ENCODE peak calls at places on chromosomes 12 and 14, in four cellular contexts. V, H, X and C are unnamed samples.

GRCh38 chr14:91870001-91870400 is 2.7 kb upstream of the TC2N start:
- DNase-seq in V (peak; percentile 68), H (no peak), X (no peak), C (peak; percentile 63)

GRCh38 chr12:122394626-122395194 is 27.8 kb downstream of the CLIP1 start:
- DNase-seq in V (no peak), H (peak; percentile 43), X (no peak), C (no peak)

GRCh38 chr12:43637116-43637515 is 85.1 kb upstream of the ADAMTS20 start:
- DNase-seq in V (no peak), H (no peak), X (no peak), C (no peak)

GRCh38 chr14:80446356-80446755 is 235.1 kb upstream of the DIO2 start:
- DNase-seq in V (no peak), H (no peak), X (no peak), C (no peak)

GRCh38 chr14:71776463-71777359 is 155.5 kb upstream of the RGS6 start:
- DNase-seq in V (no peak), H (no peak), X (no peak), C (no peak)

GRCh38 chr12:54463034-54463433 is 10.4 kb downstream of the GTSF1 start:
- DNase-seq in V (no peak), H (peak; percentile 69), X (no peak), C (no peak)

GRCh38 chr14:53950031-53950793 is 6.4 kb downstream of the BMP4 start:
- DNase-seq in V (no peak), H (no peak), X (no peak), C (no peak)

GRCh38 chr14:77761205-77761931 is 412 bp upstream of the SNW1 start:
- DNase-seq in V (no peak), H (peak; percentile 63), X (peak; percentile 27), C (no peak)

GRCh38 chr12:122001379-122002209 is 20.1 kb upstream of the BCL7A start:
- DNase-seq in V (no peak), H (no peak), X (no peak), C (no peak)

GRCh38 chr14:77124345-77125274 is 17.0 kb downstream of the ZDHHC22 start:
- DNase-seq in V (peak; percentile 17), H (peak; percentile 18), X (no peak), C (peak; percentile 76)

GRCh38 chr14:101889366-101889765 is 75.0 kb upstream of the DYNC1H1 start:
- DNase-seq in V (no peak), H (no peak), X (no peak), C (no peak)

GRCh38 chr12:33427071-33427470 is 12.5 kb downstream of the SYT10 start:
- DNase-seq in V (no peak), H (no peak), X (no peak), C (no peak)

GRCh38 chr14:64089920-64090319 is 204.3 kb downstream of the ESR2 start:
- DNase-seq in V (no peak), H (no peak), X (no peak), C (no peak)

GRCh38 chr12:52181757-52182156 is 10.1 kb downstream of the KRT80 start:
- DNase-seq in V (no peak), H (no peak), X (peak; percentile 91), C (no peak)

GRCh38 chr12:131536337-131536736 is 174.6 kb upstream of the SFSWAP start:
- DNase-seq in V (peak; percentile 8), H (peak; percentile 17), X (no peak), C (no peak)

GRCh38 chr12:72318341-72318740 is 46.2 kb downstream of the TRHDE start:
- DNase-seq in V (no peak), H (no peak), X (no peak), C (no peak)

GRCh38 chr12:2395352-2395977 is 342.7 kb downstream of the CACNA1C start:
- DNase-seq in V (no peak), H (peak; percentile 15), X (peak; percentile 40), C (peak; percentile 12)

GRCh38 chr14:67420102-67420739 is 8.3 kb upstream of the PLEK2 start:
- DNase-seq in V (no peak), H (no peak), X (peak; percentile 47), C (peak; percentile 11)

GRCh38 chr14:56098021-56098420 is 20.2 kb upstream of the PELI2 start:
- DNase-seq in V (no peak), H (no peak), X (no peak), C (no peak)

GRCh38 chr12:42794811-42795210 is 205.3 kb upstream of the PRICKLE1 start:
- DNase-seq in V (no peak), H (no peak), X (no peak), C (no peak)

GRCh38 chr12:470133-470532 is 10.4 kb downstream of the B4GALNT3 start:
- DNase-seq in V (no peak), H (no peak), X (no peak), C (no peak)

GRCh38 chr12:123165537-123165936 is 14.6 kb upstream of the PITPNM2 start:
- DNase-seq in V (no peak), H (no peak), X (no peak), C (no peak)

DNA sequence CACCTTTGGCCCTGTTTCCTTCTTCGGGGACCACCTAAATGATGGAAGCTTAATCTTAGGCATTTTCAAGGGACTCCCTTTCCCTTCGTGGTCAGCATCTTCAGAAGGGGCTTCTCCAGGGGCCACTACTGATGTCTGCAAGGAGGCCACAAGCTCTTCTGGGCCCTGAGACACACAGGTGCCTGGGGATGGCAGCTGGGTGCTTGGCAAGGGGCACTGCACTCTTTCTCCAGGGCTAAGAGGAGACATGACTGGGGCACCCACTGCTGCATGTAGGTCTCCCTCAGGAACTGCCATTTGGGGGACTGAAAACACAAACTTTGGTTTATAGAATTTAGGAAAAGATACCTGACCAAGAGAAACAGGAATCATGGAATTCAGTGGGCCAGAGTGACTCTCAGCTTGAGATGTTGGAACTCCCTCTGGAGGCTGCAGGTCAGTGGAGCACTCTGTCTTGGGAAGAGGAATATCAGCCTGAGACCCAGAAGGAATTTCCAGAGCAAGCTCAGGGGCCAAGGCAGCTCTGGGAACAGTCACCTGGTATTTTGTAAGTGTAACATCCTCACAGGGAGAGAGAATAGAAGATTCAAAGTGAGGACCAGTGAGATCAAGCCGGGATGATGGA is 16.0 kb downstream of the PLD4 start:
- DNase-seq in V (no peak), H (no peak), X (no peak), C (no peak)
- H3K27ac ChIP-seq in V (no peak overlapping the region), H (no peak overlapping the region), X (no peak overlapping the region), C (no peak overlapping the region)

GRCh38 chr12:85283560-85283959 is 3.5 kb downstream of the ALX1 start:
- DNase-seq in V (no peak), H (no peak), X (peak; percentile 29), C (no peak)
- H3K4me3 ChIP-seq in V (no peak overlapping the region), H (no peak overlapping the region), X (peak overlapping the region; percentile 37), C (no peak overlapping the region)

GRCh38 chr14:94046696-94047250 is 20.6 kb downstream of the OTUB2 start:
- DNase-seq in V (no peak), H (no peak), X (no peak), C (no peak)

GRCh38 chr14:94044476-94045091 is 18.4 kb downstream of the OTUB2 start:
- DNase-seq in V (no peak), H (no peak), X (no peak), C (no peak)

GRCh38 chr14:94045101-94045500 is 19.0 kb downstream of the OTUB2 start:
- DNase-seq in V (no peak), H (no peak), X (no peak), C (no peak)

GRCh38 chr14:94047581-94047980 is 21.4 kb downstream of the OTUB2 start:
- DNase-seq in V (no peak), H (no peak), X (no peak), C (no peak)

DNA sequence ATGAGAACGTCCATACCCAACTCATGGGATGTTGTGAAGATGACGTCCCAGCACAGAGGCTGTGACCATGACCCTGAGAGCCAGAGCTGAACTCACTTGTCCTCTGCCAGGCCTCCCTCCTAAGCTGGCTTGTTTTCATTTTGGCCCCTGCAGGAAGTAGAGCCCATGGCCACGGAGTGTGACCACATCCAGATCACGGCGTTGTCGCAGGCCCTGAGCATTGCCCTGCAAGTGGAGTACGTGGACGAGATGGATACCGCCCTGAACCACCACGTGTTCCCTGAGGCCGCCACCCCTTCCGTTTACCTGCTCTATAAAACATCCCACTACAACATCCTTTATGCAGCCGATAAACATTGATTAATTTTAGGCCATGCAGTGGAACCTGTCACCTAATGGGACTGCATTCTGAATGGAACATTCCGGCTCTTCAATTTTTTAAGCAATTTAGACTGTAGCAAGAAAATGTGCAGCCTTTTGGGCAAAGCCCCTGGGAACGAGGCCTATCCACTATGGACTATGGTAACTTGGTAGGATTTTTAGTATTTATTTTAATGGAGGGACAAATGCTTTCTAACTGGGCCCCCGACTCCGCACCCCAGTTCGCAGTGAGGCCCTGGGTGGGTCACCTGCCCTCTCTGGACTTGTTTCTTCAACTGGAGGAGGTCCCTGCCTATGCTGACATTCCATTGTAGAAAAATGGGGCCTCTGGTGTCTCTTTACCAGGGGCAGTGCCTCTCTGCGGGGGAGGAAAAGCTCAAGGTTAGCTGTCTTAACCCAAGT is 19.6 kb downstream of the OTUB2 start:
- DNase-seq in V (no peak), H (no peak), X (no peak), C (no peak)
- H3K4me1 ChIP-seq in V (no peaks in the 10 kb centered on the region), H (peaks cover 3% of the 10 kb centered on the region), X (no peaks in the 10 kb centered on the region), C (no peaks in the 10 kb centered on the region)

GRCh38 chr12:7695159-7695930 is at the start of gene GDF3:
- DNase-seq in V (no peak), H (peak; percentile 15), X (no peak), C (no peak)
- H3K27ac ChIP-seq in V (no peak within 1 kb of the TSS), H (no peak within 1 kb of the TSS), X (no peak within 1 kb of the TSS), C (no peak within 1 kb of the TSS)

GRCh38 chr12:78584695-78585094 is 279.9 kb upstream of the SYT1 start:
- DNase-seq in V (no peak), H (no peak), X (peak; percentile 15), C (no peak)
- H3K4me3 ChIP-seq in V (no peak overlapping the region), H (no peak overlapping the region), X (no peak overlapping the region), C (no peak overlapping the region)

GRCh38 chr12:120006248-120006975 is 17.4 kb downstream of the BICDL1 start:
- DNase-seq in V (peak; percentile 5), H (no peak), X (no peak), C (no peak)

GRCh38 chr12:119994892-119995658 is 6.0 kb downstream of the BICDL1 start:
- DNase-seq in V (no peak), H (no peak), X (peak; percentile 17), C (no peak)

GRCh38 chr12:119998471-119999245 is 9.6 kb downstream of the BICDL1 start:
- DNase-seq in V (no peak), H (no peak), X (no peak), C (no peak)

GRCh38 chr12:119996417-119996816 is 7.4 kb downstream of the BICDL1 start:
- DNase-seq in V (no peak), H (no peak), X (no peak), C (no peak)

GRCh38 chr12:120000556-120000955 is 11.5 kb downstream of the BICDL1 start:
- DNase-seq in V (no peak), H (no peak), X (no peak), C (no peak)
- H3K4me1 ChIP-seq in V (no peaks in the 10 kb centered on the region), H (no peaks in the 10 kb centered on the region), X (no peaks in the 10 kb centered on the region), C (peaks cover 4% of the 10 kb centered on the region)